ENCODE peak calls at places on chromosomes 12 and 14, in four cellular contexts. W is cerebellum, Y is OCI-LY7, A is epithelial cell of esophagus. S is an unnamed sample.

GRCh38 chr12:10363922-10364838 is 25.7 kb downstream of the KLRK1 start:
- DNase-seq in W (peak; percentile 12), Y (peak; percentile 77), A (peak; percentile 57), S (no peak)

GRCh38 chr14:39097159-39097558 is 5.9 kb downstream of the SEC23A start:
- DNase-seq in W (no peak), Y (no peak), A (peak; percentile 75), S (peak; percentile 74)

GRCh38 chr12:131249291-131250027 is 295.8 kb downstream of the ADGRD1 start:
- DNase-seq in W (no peak), Y (no peak), A (no peak), S (no peak)

GRCh38 chr12:91984571-91984970 is 161.1 kb downstream of the BTG1 start:
- DNase-seq in W (no peak), Y (no peak), A (no peak), S (no peak)

GRCh38 chr12:106953352-106954260 is 2.1 kb upstream of the TMEM263 start:
- DNase-seq in W (no peak), Y (no peak), A (no peak), S (peak; percentile 41)

GRCh38 chr12:1277905-1278304 is 286.9 kb downstream of the ERC1 start:
- DNase-seq in W (no peak), Y (peak; percentile 11), A (no peak), S (no peak)

GRCh38 chr12:14695685-14696084 is 714 bp downstream of the GUCY2C start:
- DNase-seq in W (no peak), Y (no peak), A (no peak), S (no peak)

GRCh38 chr14:50997712-50998111 is 53.4 kb upstream of the PYGL start:
- DNase-seq in W (no peak), Y (no peak), A (no peak), S (no peak)

GRCh38 chr14:76742961-76743360 is 18.3 kb upstream of the VASH1 start:
- DNase-seq in W (no peak), Y (no peak), A (no peak), S (no peak)

GRCh38 chr12:5792350-5792749 is 152.7 kb downstream of the ANO2 start:
- DNase-seq in W (no peak), Y (no peak), A (no peak), S (no peak)

GRCh38 chr12:1474567-1475153 is 119.7 kb downstream of the FBXL14 start:
- DNase-seq in W (no peak), Y (no peak), A (peak; percentile 41), S (peak; percentile 55)

GRCh38 chr14:96574633-96575191 is 72.5 kb downstream of the PAPOLA start:
- DNase-seq in W (no peak), Y (no peak), A (peak; percentile 75), S (peak; percentile 64)

GRCh38 chr12:92041742-92042141 is 103.9 kb downstream of the BTG1 start:
- DNase-seq in W (no peak), Y (peak; percentile 69), A (peak; percentile 89), S (no peak)

S was measured in foreskin keratinocyte.